ENCODE peak calls at places on chromosomes 11 and 22, in four cellular contexts. F, P, A and N are unnamed samples.

GRCh38 chr11:45097721-45098493 is 48.5 kb upstream of the PRDM11 start:
- DNase-seq in F (peak), P (no peak), A (no peak), N (no peak)

GRCh38 chr11:43830928-43831440 is 49.6 kb upstream of the ALKBH3 start:
- DNase-seq in F (no peak), P (no peak), A (no peak), N (peak)

GRCh38 chr11:69215784-69216415 is 60.2 kb downstream of the SMIM38 start:
- DNase-seq in F (no peak), P (no peak), A (no peak), N (no peak)

GRCh38 chr11:117836077-117836960 is 11.8 kb upstream of the FXYD2 start:
- DNase-seq in F (no peak), P (peak), A (peak), N (peak)

GRCh38 chr11:102323542-102324261 is 6.4 kb downstream of the BIRC3 start:
- DNase-seq in F (no peak), P (no peak), A (no peak), N (no peak)

GRCh38 chr11:11152877-11153276 is 200.2 kb downstream of the CSNK2A3 start:
- DNase-seq in F (no peak), P (no peak), A (no peak), N (no peak)

GRCh38 chr11:21814169-21814568 is 378.7 kb upstream of the ANO5 start:
- DNase-seq in F (no peak), P (no peak), A (no peak), N (no peak)

GRCh38 chr11:60989108-60989650 is 17.7 kb downstream of the CD6 start:
- DNase-seq in F (no peak), P (peak), A (peak), N (no peak)

GRCh38 chr22:37334461-37334858 is 52.2 kb downstream of the CYTH4 start:
- DNase-seq in F (no peak), P (no peak), A (no peak), N (no peak)

GRCh38 chr11:78039391-78039918 is 16.4 kb upstream of the KCTD14 start:
- DNase-seq in F (no peak), P (no peak), A (no peak), N (no peak)

GRCh38 chr11:64638829-64639228 is 47.8 kb downstream of the SLC22A12 start:
- DNase-seq in F (no peak), P (no peak), A (no peak), N (no peak)

GRCh38 chr11:390175-390574 is 3.8 kb upstream of the PKP3 start:
- DNase-seq in F (peak), P (no peak), A (no peak), N (no peak)

GRCh38 chr11:62545437-62546243 is 966 bp downstream of the AHNAK start:
- DNase-seq in F (peak), P (peak), A (peak), N (peak)

GRCh38 chr11:10692716-10693115 is 839 bp downstream of the IRAG1 start:
- DNase-seq in F (no peak), P (no peak), A (no peak), N (no peak)

GRCh38 chr22:21025763-21026755 is 6.3 kb downstream of the SLC7A4 start:
- DNase-seq in F (no peak), P (no peak), A (no peak), N (peak)

GRCh38 chr11:40100204-40100603 is 1359.2 kb downstream of the LRRC4C start:
- DNase-seq in F (no peak), P (no peak), A (no peak), N (no peak)

GRCh38 chr11:132862918-132863317 is 669.4 kb downstream of the OPCML start:
- DNase-seq in F (no peak), P (no peak), A (no peak), N (no peak)

GRCh38 chr11:91248199-91248807 is 976.3 kb upstream of the FAT3 start:
- DNase-seq in F (peak), P (no peak), A (no peak), N (no peak)

GRCh38 chr11:7973011-7973410 is 7.8 kb upstream of the NLRP10 start:
- DNase-seq in F (no peak), P (no peak), A (no peak), N (no peak)

GRCh38 chr11:8227156-8228152 is 36.2 kb downstream of the LMO1 start:
- DNase-seq in F (no peak), P (no peak), A (no peak), N (no peak)

GRCh38 chr11:79088967-79089366 is 351.9 kb downstream of the TENM4 start:
- DNase-seq in F (no peak), P (no peak), A (no peak), N (no peak)

GRCh38 chr11:81725691-81726090 is 1008.0 kb downstream of the FAM181B start:
- DNase-seq in F (no peak), P (no peak), A (no peak), N (no peak)

GRCh38 chr22:36252754-36253522 is at the start of gene APOL1:
- DNase-seq in F (no peak), P (peak), A (peak), N (no peak)

GRCh38 chr11:130897262-130898182 is 18.8 kb downstream of the SNX19 start:
- DNase-seq in F (no peak), P (no peak), A (no peak), N (no peak)

GRCh38 chr22:41585898-41586297 is 3.7 kb downstream of the PMM1 start:
- DNase-seq in F (no peak), P (no peak), A (no peak), N (no peak)

GRCh38 chr11:90908074-90908473 is 685.2 kb upstream of the CHORDC1 start:
- DNase-seq in F (no peak), P (no peak), A (no peak), N (no peak)

GRCh38 chr11:9091044-9091936 is at the start of gene SCUBE2:
- DNase-seq in F (peak), P (no peak), A (no peak), N (no peak)

GRCh38 chr11:21464601-21465193 is 728.2 kb upstream of the ANO5 start:
- DNase-seq in F (no peak), P (no peak), A (no peak), N (no peak)

GRCh38 chr11:123798513-123799252 is 7.5 kb downstream of the OR6M1 start:
- DNase-seq in F (no peak), P (no peak), A (no peak), N (no peak)

GRCh38 chr22:44728761-44729261 is 23.6 kb upstream of the ARHGAP8 start:
- DNase-seq in F (no peak), P (no peak), A (no peak), N (no peak)

GRCh38 chr11:60528934-60529333 is 13.7 kb downstream of the MS4A13 start:
- DNase-seq in F (no peak), P (no peak), A (peak), N (no peak)

GRCh38 chr22:19823191-19823590 is 31.5 kb downstream of the GNB1L start:
- DNase-seq in F (no peak), P (no peak), A (no peak), N (peak)

GRCh38 chr22:39364646-39365405 is 15.0 kb downstream of the SYNGR1 start:
- DNase-seq in F (no peak), P (no peak), A (no peak), N (no peak)
- TF ChIP-seq CTCF in F (no peak), P (no peak), A (no peak), N (no peak)

DNA sequence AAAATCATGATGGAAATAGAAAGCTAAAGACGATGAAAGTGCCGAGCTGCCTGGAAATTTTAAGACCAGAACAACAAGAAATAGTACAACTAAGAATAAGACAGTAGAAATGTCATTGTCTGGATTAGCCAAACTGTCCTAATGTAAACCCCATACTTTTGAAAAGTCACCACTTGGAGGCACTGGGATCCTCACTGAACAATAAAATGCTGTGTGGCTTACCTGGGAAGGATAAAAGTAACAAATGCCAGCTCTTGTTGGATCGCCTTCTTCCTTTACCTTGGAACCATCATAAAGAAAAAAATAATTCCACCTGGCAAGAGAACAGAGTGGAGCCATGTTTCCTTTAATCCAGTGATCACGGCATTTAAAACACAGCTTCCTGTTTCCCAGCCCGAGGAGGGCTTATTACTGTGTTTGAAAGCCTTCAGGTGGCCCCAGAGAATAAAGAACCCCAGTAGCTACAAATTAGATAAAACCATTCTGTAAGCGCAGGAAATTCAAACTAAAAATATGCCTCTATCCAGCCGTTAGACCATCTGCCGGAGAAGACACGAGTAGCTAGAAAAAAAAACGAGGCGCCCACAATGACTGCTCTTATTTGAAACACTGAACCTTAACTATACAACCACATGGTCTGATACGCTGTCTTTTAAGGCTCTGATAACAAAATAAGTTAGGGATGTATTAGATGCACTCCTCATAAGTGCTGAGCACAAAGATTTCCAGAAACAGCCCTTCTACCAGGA is 4.4 kb downstream of the HPS4 start:
- DNase-seq in F (no peak), P (no peak), A (no peak), N (no peak)
- TF ChIP-seq CTCF in F (no peak), P (no peak), A (no peak), N (no peak)

GRCh38 chr11:19342036-19342435 is 101.3 kb upstream of the E2F8 start:
- DNase-seq in F (no peak), P (no peak), A (no peak), N (no peak)

GRCh38 chr11:19344661-19345518 is 104.1 kb upstream of the E2F8 start:
- DNase-seq in F (peak), P (no peak), A (no peak), N (no peak)

GRCh38 chr11:19347911-19348310 is 107.2 kb upstream of the E2F8 start:
- DNase-seq in F (no peak), P (no peak), A (no peak), N (no peak)

GRCh38 chr11:19345848-19346681 is 105.3 kb upstream of the E2F8 start:
- DNase-seq in F (peak), P (no peak), A (no peak), N (no peak)

DNA sequence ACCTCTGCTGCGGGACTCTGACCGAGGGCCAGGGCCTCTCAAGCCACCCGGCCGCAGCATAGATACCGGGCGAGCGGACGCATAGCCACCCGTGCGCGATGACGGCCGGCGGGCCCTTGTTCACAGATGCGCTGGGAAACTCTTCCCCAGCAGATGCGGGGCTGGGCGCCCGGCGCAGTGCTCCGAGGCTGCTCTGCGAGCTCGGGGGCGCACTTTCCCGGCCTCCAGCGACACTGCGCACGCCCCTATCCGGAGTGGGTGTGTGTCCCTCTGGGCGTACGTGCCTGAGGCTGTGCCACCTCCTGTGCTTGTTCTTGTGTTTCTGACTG is 104.7 kb upstream of the E2F8 start:
- DNase-seq in F (peak), P (no peak), A (no peak), N (no peak)
- TF ChIP-seq CTCF in F (no peak), P (no peak), A (no peak), N (no peak)

DNA sequence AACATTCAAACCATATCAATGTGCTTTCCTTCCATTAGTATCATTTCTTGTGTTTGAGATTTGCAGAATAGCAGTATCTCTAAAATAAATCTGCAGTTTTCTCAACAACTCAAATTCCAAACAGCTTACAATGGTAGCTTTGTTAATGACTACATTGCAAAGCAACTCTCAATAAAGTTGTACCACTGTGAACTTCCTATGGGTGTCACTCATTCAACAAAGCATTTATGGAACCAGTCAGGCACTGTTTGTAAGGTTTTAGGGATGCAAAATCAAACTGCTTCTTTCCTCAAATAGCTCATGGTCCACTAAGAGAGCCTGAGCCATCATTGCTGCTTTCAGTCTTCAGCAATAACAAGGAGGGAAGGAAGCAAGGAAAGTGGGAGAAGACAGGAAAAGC is 91.0 kb downstream of the CCDC83 start:
- DNase-seq in F (no peak), P (no peak), A (no peak), N (no peak)
- TF ChIP-seq CTCF in F (no peak), P (no peak), A (no peak), N (no peak)

DNA sequence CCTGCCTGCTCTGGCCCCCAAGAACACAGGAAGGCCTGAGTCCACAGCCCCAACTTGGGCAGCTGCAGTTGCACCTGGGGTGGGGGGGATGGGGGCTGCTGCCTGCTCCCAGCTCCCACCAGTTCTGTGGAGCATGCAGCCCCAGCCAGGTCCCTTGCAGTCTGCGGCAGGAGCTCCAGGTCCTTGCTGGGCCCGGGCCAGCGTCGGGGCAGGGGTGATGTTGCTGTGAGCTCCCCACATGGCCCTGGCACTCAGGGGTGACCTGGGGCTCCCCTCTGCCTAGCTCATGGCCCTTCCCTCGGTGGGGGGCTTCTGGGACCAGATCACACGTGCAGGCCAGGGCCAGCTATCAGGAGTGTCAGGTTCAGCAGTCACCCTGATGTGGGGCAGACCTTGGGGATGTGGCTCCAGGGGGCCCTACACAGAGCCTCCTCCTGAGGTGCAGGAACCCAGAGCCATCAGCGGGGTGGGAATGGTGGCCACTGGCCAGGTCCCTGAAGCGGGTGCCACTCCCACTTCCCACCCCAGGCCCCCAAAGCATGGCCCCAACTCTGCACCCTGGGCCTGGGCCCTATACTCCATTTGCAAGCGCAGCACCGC is 10.4 kb upstream of the MED17 start:
- DNase-seq in F (no peak), P (no peak), A (no peak), N (no peak)
- TF ChIP-seq CTCF in F (no peak), P (no peak), A (no peak), N (no peak)

GRCh38 chr22:24768537-24769374 is 5.8 kb downstream of the PIWIL3 start:
- DNase-seq in F (peak), P (peak), A (no peak), N (no peak)

GRCh38 chr22:24775769-24776492 is 1.4 kb upstream of the PIWIL3 start:
- DNase-seq in F (no peak), P (no peak), A (no peak), N (no peak)

GRCh38 chr22:24776525-24776924 is 2.0 kb upstream of the PIWIL3 start:
- DNase-seq in F (no peak), P (no peak), A (no peak), N (no peak)

DNA sequence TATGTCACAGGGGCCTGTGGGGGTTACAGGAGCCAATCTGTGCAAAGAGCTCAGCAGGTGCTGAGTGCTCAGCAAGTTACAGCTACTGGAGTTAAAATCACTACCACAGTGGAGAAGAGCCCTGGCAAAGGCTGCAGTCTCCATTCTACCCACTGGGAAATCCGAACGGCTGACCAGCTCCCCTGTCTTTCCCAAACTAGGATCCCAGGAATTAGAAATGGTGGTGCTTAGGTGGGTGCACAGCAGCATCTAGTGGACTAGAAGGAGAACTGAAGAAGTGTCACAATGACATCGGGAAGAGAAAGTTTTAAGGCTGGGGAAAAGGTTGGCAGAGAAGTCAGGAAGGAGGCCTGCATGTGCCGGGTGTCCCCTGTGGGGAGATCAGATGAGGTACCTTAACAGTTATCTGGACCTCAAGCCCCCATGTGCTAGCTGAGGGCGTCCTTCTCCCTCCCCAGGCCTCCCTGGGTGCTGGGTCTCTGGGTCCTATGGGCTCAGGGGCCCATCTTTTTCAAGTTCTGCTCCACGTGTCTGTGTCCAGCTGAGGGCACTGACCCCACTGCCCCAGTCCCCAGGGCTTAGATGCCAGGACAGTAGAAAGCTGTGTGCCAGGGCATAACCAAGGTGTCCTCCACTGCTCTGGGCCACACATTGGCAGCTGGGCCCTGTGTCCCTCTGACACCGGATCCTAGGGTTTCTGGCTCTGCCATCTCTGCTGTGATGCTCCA is 1.9 kb downstream of the PIWIL3 start:
- DNase-seq in F (peak), P (no peak), A (no peak), N (no peak)
- TF ChIP-seq CTCF in F (peak), P (no peak), A (no peak), N (no peak)

GRCh38 chr11:104164028-104164520 is at the start of gene PDGFD:
- DNase-seq in F (peak), P (peak), A (peak), N (no peak)
- TF ChIP-seq CTCF in F (peak), P (peak), A (no peak), N (no peak)

GRCh38 chr11:75399344-75400109 is at the start of gene RPS3:
- DNase-seq in F (peak), P (peak), A (peak), N (peak)
- TF ChIP-seq CTCF in F (no peak), P (no peak), A (peak), N (no peak)

DNA sequence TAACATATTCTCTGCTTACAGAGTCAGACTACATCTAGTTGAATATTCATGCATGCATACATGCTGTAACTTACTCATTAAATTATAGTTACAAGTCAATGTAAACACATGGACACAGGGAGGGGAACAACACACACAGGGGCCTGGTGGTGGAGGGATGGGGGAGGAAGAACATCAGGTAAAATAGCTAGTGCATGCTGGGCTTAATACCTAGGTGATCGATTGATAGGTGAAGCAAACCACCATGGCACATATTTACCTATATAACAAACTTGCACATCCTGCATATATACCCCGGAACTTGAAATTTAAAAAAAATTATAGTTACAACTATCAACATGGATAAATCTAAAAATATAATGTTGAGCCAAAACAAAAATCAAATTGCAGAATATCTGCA is 31.6 kb upstream of the SMCO4 start:
- DNase-seq in F (no peak), P (no peak), A (no peak), N (no peak)
- TF ChIP-seq CTCF in F (no peak), P (no peak), A (no peak), N (no peak)

DNA sequence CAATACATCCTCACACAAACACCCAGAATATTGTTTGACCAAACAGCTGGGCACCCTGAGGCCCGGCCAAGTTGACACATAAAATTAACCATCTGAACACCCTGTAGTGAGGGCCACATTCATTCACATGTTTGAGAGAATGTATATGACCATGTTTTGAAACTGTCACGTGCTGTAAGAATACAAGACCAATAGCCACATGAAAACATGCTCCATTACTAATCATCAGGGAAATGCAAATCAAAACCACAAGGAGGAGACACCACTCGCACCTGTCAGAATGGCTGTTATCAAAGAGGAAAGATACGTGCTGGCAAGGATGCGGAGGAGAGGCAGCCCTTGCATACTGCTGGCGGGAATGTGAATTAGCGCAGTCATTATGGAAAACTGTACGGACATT is 38.3 kb upstream of the IGSF9B start:
- DNase-seq in F (no peak), P (no peak), A (no peak), N (no peak)
- TF ChIP-seq CTCF in F (no peak), P (no peak), A (no peak), N (no peak)